ENCODE peak calls at places on chromosomes 11 and 22, in ten cellular contexts. One of them, this sample, is unnamed.
A peak's percentile ranks its signal among the peaks of the same experiment; 100 is the strongest.

GRCh38 chr11:2214527-2215229 is 43.1 kb upstream of the TH start:
- DNase-seq in A172: no peak
- DNase-seq in AG04450: no peak
- DNase-seq in cardiac muscle cell: no peak
- DNase-seq in activated naive CD4-positive, alpha-beta T cell: no peak
- DNase-seq in K562: no peak
- DNase-seq in RPMI7951: no peak
- DNase-seq in LoVo: no peak
- DNase-seq in heart right ventricle: no peak
- DNase-seq in T-helper 17 cell: no peak
- DNase-seq in this sample: peak; percentile 25

GRCh38 chr11:46918087-46918751 is at the start of gene LRP4:
- DNase-seq in A172: no peak
- DNase-seq in AG04450: no peak
- DNase-seq in cardiac muscle cell: peak; percentile 36
- DNase-seq in activated naive CD4-positive, alpha-beta T cell: no peak
- DNase-seq in K562: no peak
- DNase-seq in RPMI7951: peak; percentile 29
- DNase-seq in LoVo: peak; percentile 48
- DNase-seq in heart right ventricle: peak; percentile 42
- DNase-seq in T-helper 17 cell: peak; percentile 41
- DNase-seq in this sample: peak; percentile 42

GRCh38 chr11:130208241-130209127 is 48.9 kb downstream of the ST14 start:
- DNase-seq in A172: no peak
- DNase-seq in AG04450: no peak
- DNase-seq in cardiac muscle cell: no peak
- DNase-seq in activated naive CD4-positive, alpha-beta T cell: no peak
- DNase-seq in K562: no peak
- DNase-seq in RPMI7951: no peak
- DNase-seq in LoVo: no peak
- DNase-seq in heart right ventricle: no peak
- DNase-seq in T-helper 17 cell: no peak
- DNase-seq in this sample: no peak

GRCh38 chr11:19766810-19767209 is 54.2 kb downstream of the NAV2 start:
- DNase-seq in A172: no peak
- DNase-seq in AG04450: no peak
- DNase-seq in cardiac muscle cell: no peak
- DNase-seq in activated naive CD4-positive, alpha-beta T cell: no peak
- DNase-seq in K562: no peak
- DNase-seq in RPMI7951: peak; percentile 32
- DNase-seq in LoVo: no peak
- DNase-seq in heart right ventricle: no peak
- DNase-seq in T-helper 17 cell: no peak
- DNase-seq in this sample: peak; percentile 45

GRCh38 chr22:44085743-44086741 is 61.9 kb downstream of the PARVB start:
- DNase-seq in A172: peak; percentile 55
- DNase-seq in AG04450: no peak
- DNase-seq in cardiac muscle cell: peak; percentile 63
- DNase-seq in activated naive CD4-positive, alpha-beta T cell: no peak
- DNase-seq in K562: peak; percentile 50
- DNase-seq in RPMI7951: peak; percentile 56
- DNase-seq in LoVo: peak; percentile 48
- DNase-seq in heart right ventricle: peak; percentile 86
- DNase-seq in T-helper 17 cell: no peak
- DNase-seq in this sample: peak; percentile 82

GRCh38 chr11:31757245-31757835 is 53.8 kb downstream of the PAX6 start:
- DNase-seq in A172: no peak
- DNase-seq in AG04450: no peak
- DNase-seq in cardiac muscle cell: peak; percentile 6
- DNase-seq in activated naive CD4-positive, alpha-beta T cell: no peak
- DNase-seq in K562: no peak
- DNase-seq in RPMI7951: no peak
- DNase-seq in LoVo: no peak
- DNase-seq in heart right ventricle: no peak
- DNase-seq in T-helper 17 cell: no peak
- DNase-seq in this sample: no peak

GRCh38 chr11:46305295-46305694 is 27.8 kb downstream of the CREB3L1 start:
- DNase-seq in A172: no peak
- DNase-seq in AG04450: no peak
- DNase-seq in cardiac muscle cell: peak; percentile 81
- DNase-seq in activated naive CD4-positive, alpha-beta T cell: no peak
- DNase-seq in K562: no peak
- DNase-seq in RPMI7951: no peak
- DNase-seq in LoVo: no peak
- DNase-seq in heart right ventricle: no peak
- DNase-seq in T-helper 17 cell: no peak
- DNase-seq in this sample: no peak

GRCh38 chr11:61957028-61957770 is 7.0 kb downstream of the BEST1 start:
- DNase-seq in A172: no peak
- DNase-seq in AG04450: no peak
- DNase-seq in cardiac muscle cell: no peak
- DNase-seq in activated naive CD4-positive, alpha-beta T cell: no peak
- DNase-seq in K562: no peak
- DNase-seq in RPMI7951: no peak
- DNase-seq in LoVo: no peak
- DNase-seq in heart right ventricle: no peak
- DNase-seq in T-helper 17 cell: no peak
- DNase-seq in this sample: no peak

GRCh38 chr22:37552560-37553163 is 7.6 kb upstream of the CDC42EP1 start:
- DNase-seq in A172: peak; percentile 65
- DNase-seq in AG04450: no peak
- DNase-seq in cardiac muscle cell: peak; percentile 80
- DNase-seq in activated naive CD4-positive, alpha-beta T cell: no peak
- DNase-seq in K562: peak; percentile 92
- DNase-seq in RPMI7951: peak; percentile 72
- DNase-seq in LoVo: no peak
- DNase-seq in heart right ventricle: peak; percentile 82
- DNase-seq in T-helper 17 cell: no peak
- DNase-seq in this sample: peak; percentile 48

GRCh38 chr11:36376315-36376887 is 80.3 kb downstream of the PRR5L start:
- DNase-seq in A172: peak; percentile 39
- DNase-seq in AG04450: no peak
- DNase-seq in cardiac muscle cell: peak; percentile 57
- DNase-seq in activated naive CD4-positive, alpha-beta T cell: no peak
- DNase-seq in K562: no peak
- DNase-seq in RPMI7951: peak; percentile 56
- DNase-seq in LoVo: peak; percentile 61
- DNase-seq in heart right ventricle: peak; percentile 46
- DNase-seq in T-helper 17 cell: no peak
- DNase-seq in this sample: peak; percentile 74

GRCh38 chr11:456533-456932 is 6.5 kb downstream of the PTDSS2 start:
- DNase-seq in A172: no peak
- DNase-seq in AG04450: no peak
- DNase-seq in cardiac muscle cell: no peak
- DNase-seq in activated naive CD4-positive, alpha-beta T cell: no peak
- DNase-seq in K562: no peak
- DNase-seq in RPMI7951: no peak
- DNase-seq in LoVo: no peak
- DNase-seq in heart right ventricle: no peak
- DNase-seq in T-helper 17 cell: no peak
- DNase-seq in this sample: no peak

GRCh38 chr11:83827940-83828554 is 541.9 kb upstream of the CCDC90B start:
- DNase-seq in A172: peak; percentile 37
- DNase-seq in AG04450: no peak
- DNase-seq in cardiac muscle cell: peak; percentile 57
- DNase-seq in activated naive CD4-positive, alpha-beta T cell: no peak
- DNase-seq in K562: peak; percentile 46
- DNase-seq in RPMI7951: peak; percentile 29
- DNase-seq in LoVo: peak; percentile 13
- DNase-seq in heart right ventricle: no peak
- DNase-seq in T-helper 17 cell: no peak
- DNase-seq in this sample: no peak

GRCh38 chr11:64763804-64764611 is 4.2 kb upstream of the PYGM start:
- DNase-seq in A172: no peak
- DNase-seq in AG04450: no peak
- DNase-seq in cardiac muscle cell: no peak
- DNase-seq in activated naive CD4-positive, alpha-beta T cell: no peak
- DNase-seq in K562: no peak
- DNase-seq in RPMI7951: no peak
- DNase-seq in LoVo: no peak
- DNase-seq in heart right ventricle: no peak
- DNase-seq in T-helper 17 cell: no peak
- DNase-seq in this sample: peak; percentile 23

GRCh38 chr11:113991718-113992458 is 17.0 kb downstream of the HTR3A start:
- DNase-seq in A172: peak; percentile 3
- DNase-seq in AG04450: no peak
- DNase-seq in cardiac muscle cell: peak; percentile 20
- DNase-seq in activated naive CD4-positive, alpha-beta T cell: no peak
- DNase-seq in K562: no peak
- DNase-seq in RPMI7951: peak; percentile 28
- DNase-seq in LoVo: no peak
- DNase-seq in heart right ventricle: no peak
- DNase-seq in T-helper 17 cell: no peak
- DNase-seq in this sample: no peak

GRCh38 chr22:31950226-31950625 is 5.9 kb downstream of the YWHAH start:
- DNase-seq in A172: no peak
- DNase-seq in AG04450: no peak
- DNase-seq in cardiac muscle cell: no peak
- DNase-seq in activated naive CD4-positive, alpha-beta T cell: no peak
- DNase-seq in K562: no peak
- DNase-seq in RPMI7951: no peak
- DNase-seq in LoVo: no peak
- DNase-seq in heart right ventricle: peak; percentile 23
- DNase-seq in T-helper 17 cell: no peak
- DNase-seq in this sample: no peak

GRCh38 chr11:1276061-1276790 is 33.2 kb downstream of the TOLLIP start:
- DNase-seq in A172: no peak
- DNase-seq in AG04450: no peak
- DNase-seq in cardiac muscle cell: no peak
- DNase-seq in activated naive CD4-positive, alpha-beta T cell: no peak
- DNase-seq in K562: no peak
- DNase-seq in RPMI7951: no peak
- DNase-seq in LoVo: no peak
- DNase-seq in heart right ventricle: peak; percentile 43
- DNase-seq in T-helper 17 cell: no peak
- DNase-seq in this sample: no peak

GRCh38 chr11:123454060-123454651 is 24.1 kb downstream of the GRAMD1B start:
- DNase-seq in A172: peak; percentile 70
- DNase-seq in AG04450: no peak
- DNase-seq in cardiac muscle cell: peak; percentile 67
- DNase-seq in activated naive CD4-positive, alpha-beta T cell: no peak
- DNase-seq in K562: no peak
- DNase-seq in RPMI7951: peak; percentile 99
- DNase-seq in LoVo: peak; percentile 3
- DNase-seq in heart right ventricle: no peak
- DNase-seq in T-helper 17 cell: no peak
- DNase-seq in this sample: no peak

GRCh38 chr11:64102005-64102738 is 63.7 kb downstream of the MACROD1 start:
- DNase-seq in A172: no peak
- DNase-seq in AG04450: no peak
- DNase-seq in cardiac muscle cell: no peak
- DNase-seq in activated naive CD4-positive, alpha-beta T cell: no peak
- DNase-seq in K562: no peak
- DNase-seq in RPMI7951: no peak
- DNase-seq in LoVo: no peak
- DNase-seq in heart right ventricle: no peak
- DNase-seq in T-helper 17 cell: no peak
- DNase-seq in this sample: no peak

GRCh38 chr11:110349109-110349996 is 52.9 kb upstream of the RDX start:
- DNase-seq in A172: no peak
- DNase-seq in AG04450: no peak
- DNase-seq in cardiac muscle cell: peak; percentile 8
- DNase-seq in activated naive CD4-positive, alpha-beta T cell: no peak
- DNase-seq in K562: no peak
- DNase-seq in RPMI7951: peak; percentile 77
- DNase-seq in LoVo: no peak
- DNase-seq in heart right ventricle: no peak
- DNase-seq in T-helper 17 cell: no peak
- DNase-seq in this sample: no peak

GRCh38 chr22:34973926-34974325 is 92.0 kb upstream of the ISX start:
- DNase-seq in A172: no peak
- DNase-seq in AG04450: no peak
- DNase-seq in cardiac muscle cell: no peak
- DNase-seq in activated naive CD4-positive, alpha-beta T cell: no peak
- DNase-seq in K562: no peak
- DNase-seq in RPMI7951: peak; percentile 53
- DNase-seq in LoVo: no peak
- DNase-seq in heart right ventricle: no peak
- DNase-seq in T-helper 17 cell: no peak
- DNase-seq in this sample: no peak

GRCh38 chr11:112837162-112837826 is 123.9 kb upstream of the NCAM1 start:
- DNase-seq in A172: no peak
- DNase-seq in AG04450: no peak
- DNase-seq in cardiac muscle cell: no peak
- DNase-seq in activated naive CD4-positive, alpha-beta T cell: no peak
- DNase-seq in K562: no peak
- DNase-seq in RPMI7951: peak; percentile 35
- DNase-seq in LoVo: no peak
- DNase-seq in heart right ventricle: peak; percentile 45
- DNase-seq in T-helper 17 cell: no peak
- DNase-seq in this sample: no peak

GRCh38 chr11:85647604-85648299 is at the start of gene TMEM126A:
- DNase-seq in A172: peak; percentile 78
- DNase-seq in AG04450: peak; percentile 50
- DNase-seq in cardiac muscle cell: peak; percentile 89
- DNase-seq in activated naive CD4-positive, alpha-beta T cell: peak; percentile 81
- DNase-seq in K562: peak; percentile 97
- DNase-seq in RPMI7951: peak; percentile 81
- DNase-seq in LoVo: peak; percentile 90
- DNase-seq in heart right ventricle: peak; percentile 89
- DNase-seq in T-helper 17 cell: peak; percentile 80
- DNase-seq in this sample: peak; percentile 90

GRCh38 chr22:37175414-37176144 is 12.5 kb downstream of the C1QTNF6 start:
- DNase-seq in A172: no peak
- DNase-seq in AG04450: no peak
- DNase-seq in cardiac muscle cell: no peak
- DNase-seq in activated naive CD4-positive, alpha-beta T cell: no peak
- DNase-seq in K562: no peak
- DNase-seq in RPMI7951: no peak
- DNase-seq in LoVo: no peak
- DNase-seq in heart right ventricle: no peak
- DNase-seq in T-helper 17 cell: no peak
- DNase-seq in this sample: no peak

GRCh38 chr11:79667377-79667776 is 226.5 kb upstream of the TENM4 start:
- DNase-seq in A172: no peak
- DNase-seq in AG04450: no peak
- DNase-seq in cardiac muscle cell: no peak
- DNase-seq in activated naive CD4-positive, alpha-beta T cell: no peak
- DNase-seq in K562: no peak
- DNase-seq in RPMI7951: no peak
- DNase-seq in LoVo: no peak
- DNase-seq in heart right ventricle: no peak
- DNase-seq in T-helper 17 cell: no peak
- DNase-seq in this sample: no peak

GRCh38 chr22:36701166-36701713 is 2.3 kb downstream of the CACNG2 start:
- DNase-seq in A172: no peak
- DNase-seq in AG04450: no peak
- DNase-seq in cardiac muscle cell: no peak
- DNase-seq in activated naive CD4-positive, alpha-beta T cell: no peak
- DNase-seq in K562: no peak
- DNase-seq in RPMI7951: no peak
- DNase-seq in LoVo: no peak
- DNase-seq in heart right ventricle: no peak
- DNase-seq in T-helper 17 cell: no peak
- DNase-seq in this sample: no peak

GRCh38 chr11:69382131-69383128 is 88.5 kb downstream of the MYEOV start:
- DNase-seq in A172: no peak
- DNase-seq in AG04450: no peak
- DNase-seq in cardiac muscle cell: peak; percentile 43
- DNase-seq in activated naive CD4-positive, alpha-beta T cell: no peak
- DNase-seq in K562: peak; percentile 92
- DNase-seq in RPMI7951: peak; percentile 55
- DNase-seq in LoVo: peak; percentile 63
- DNase-seq in heart right ventricle: peak; percentile 42
- DNase-seq in T-helper 17 cell: no peak
- DNase-seq in this sample: peak; percentile 22

GRCh38 chr22:35544189-35544588 is 3.6 kb downstream of the RASD2 start:
- DNase-seq in A172: peak; percentile 20
- DNase-seq in AG04450: no peak
- DNase-seq in cardiac muscle cell: no peak
- DNase-seq in activated naive CD4-positive, alpha-beta T cell: no peak
- DNase-seq in K562: no peak
- DNase-seq in RPMI7951: no peak
- DNase-seq in LoVo: no peak
- DNase-seq in heart right ventricle: no peak
- DNase-seq in T-helper 17 cell: no peak
- DNase-seq in this sample: no peak

GRCh38 chr11:117563556-117563955 is 233.5 kb downstream of the DSCAML1 start:
- DNase-seq in A172: no peak
- DNase-seq in AG04450: no peak
- DNase-seq in cardiac muscle cell: no peak
- DNase-seq in activated naive CD4-positive, alpha-beta T cell: no peak
- DNase-seq in K562: no peak
- DNase-seq in RPMI7951: no peak
- DNase-seq in LoVo: no peak
- DNase-seq in heart right ventricle: no peak
- DNase-seq in T-helper 17 cell: no peak
- DNase-seq in this sample: no peak

This sample was measured in left colon.